ENCODE peak calls at places on chromosome 19, in eight cellular contexts. Q, C, U, R, D, O, J and G are unnamed samples.

GRCh38 chr19:33214621-33215020 is 11.0 kb downstream of the SLC7A10 start:
- DNase-seq in Q (no peak), C (no peak), U (no peak), R (no peak), D (no peak), O (peak; percentile 4), J (no peak), G (peak; percentile 0)

GRCh38 chr19:55179570-55180484 is at the start of gene SYT5:
- DNase-seq in Q (no peak), C (peak; percentile 20), U (peak; percentile 32), R (no peak), D (no peak), O (peak; percentile 64), J (peak; percentile 45), G (no peak)

GRCh38 chr19:410243-410781 is 1.4 kb upstream of the C2CD4C start:
- DNase-seq in Q (no peak), C (no peak), U (no peak), R (no peak), D (peak; percentile 60), O (no peak), J (no peak), G (no peak)

GRCh38 chr19:46320559-46320958 is 23.7 kb downstream of the HIF3A start:
- DNase-seq in Q (no peak), C (no peak), U (no peak), R (no peak), D (no peak), O (no peak), J (no peak), G (no peak)

GRCh38 chr19:30228726-30229523 is 143.3 kb upstream of the ZNF536 start:
- DNase-seq in Q (no peak), C (no peak), U (no peak), R (no peak), D (no peak), O (no peak), J (no peak), G (no peak)

GRCh38 chr19:43667524-43668405 is 2.2 kb downstream of the PLAUR start:
- DNase-seq in Q (peak; percentile 57), C (peak; percentile 32), U (peak; percentile 7), R (no peak), D (peak; percentile 69), O (no peak), J (no peak), G (peak; percentile 52)

GRCh38 chr19:17328517-17329060 is 6.1 kb downstream of the ANO8 start:
- DNase-seq in Q (no peak), C (no peak), U (peak; percentile 39), R (peak; percentile 39), D (no peak), O (no peak), J (no peak), G (no peak)

GRCh38 chr19:13825489-13826475 is 30.5 kb downstream of the ZSWIM4 start:
- DNase-seq in Q (no peak), C (no peak), U (no peak), R (no peak), D (peak; percentile 68), O (peak; percentile 49), J (no peak), G (no peak)

GRCh38 chr19:30882411-30883005 is 466.7 kb downstream of the TSHZ3 start:
- DNase-seq in Q (no peak), C (no peak), U (no peak), R (no peak), D (no peak), O (no peak), J (no peak), G (no peak)

GRCh38 chr19:6519289-6519688 is 11.5 kb upstream of the TNFSF9 start:
- DNase-seq in Q (no peak), C (no peak), U (no peak), R (no peak), D (no peak), O (peak; percentile 96), J (no peak), G (no peak)

GRCh38 chr19:29378126-29378525 is 147.7 kb upstream of the VSTM2B start:
- DNase-seq in Q (peak; percentile 8), C (no peak), U (no peak), R (no peak), D (peak; percentile 24), O (no peak), J (no peak), G (no peak)

GRCh38 chr19:37995346-37995745 is 88.3 kb downstream of the SIPA1L3 start:
- DNase-seq in Q (no peak), C (no peak), U (no peak), R (no peak), D (no peak), O (no peak), J (no peak), G (no peak)

GRCh38 chr19:52734340-52734892 is 428 bp downstream of the ZNF611 start:
- DNase-seq in Q (no peak), C (peak; percentile 20), U (no peak), R (no peak), D (no peak), O (no peak), J (no peak), G (no peak)

GRCh38 chr19:28731113-28731512 is 481.8 kb downstream of the UQCRFS1 start:
- DNase-seq in Q (no peak), C (no peak), U (no peak), R (no peak), D (no peak), O (no peak), J (no peak), G (no peak)

GRCh38 chr19:14786421-14786851 is 8.1 kb upstream of the ADGRE2 start:
- DNase-seq in Q (peak; percentile 63), C (no peak), U (no peak), R (no peak), D (no peak), O (peak; percentile 42), J (no peak), G (peak; percentile 43)

GRCh38 chr19:16260794-16261161 is 63.1 kb downstream of the AP1M1 start:
- DNase-seq in Q (no peak), C (no peak), U (no peak), R (no peak), D (no peak), O (no peak), J (no peak), G (no peak)
- H3K27me3 ChIP-seq in Q (no peaks in the 10 kb centered on the region), C (no peaks in the 10 kb centered on the region), U (no peaks in the 10 kb centered on the region), R (no peaks in the 10 kb centered on the region), D (no peaks in the 10 kb centered on the region), O (no peaks in the 10 kb centered on the region), J (no peaks in the 10 kb centered on the region), G (peaks cover 9% of the 10 kb centered on the region)

GRCh38 chr19:18502236-18502632 is 19.6 kb downstream of the ELL start:
- DNase-seq in Q (no peak), C (no peak), U (no peak), R (no peak), D (no peak), O (no peak), J (no peak), G (no peak)

GRCh38 chr19:18500376-18500775 is 21.5 kb downstream of the ELL start:
- DNase-seq in Q (no peak), C (no peak), U (no peak), R (no peak), D (no peak), O (no peak), J (no peak), G (no peak)

GRCh38 chr19:18501351-18501750 is 20.5 kb downstream of the ELL start:
- DNase-seq in Q (no peak), C (no peak), U (no peak), R (no peak), D (no peak), O (no peak), J (no peak), G (no peak)

GRCh38 chr19:18501832-18502231 is 20.0 kb downstream of the ELL start:
- DNase-seq in Q (peak; percentile 67), C (no peak), U (no peak), R (no peak), D (peak; percentile 85), O (no peak), J (no peak), G (no peak)

DNA sequence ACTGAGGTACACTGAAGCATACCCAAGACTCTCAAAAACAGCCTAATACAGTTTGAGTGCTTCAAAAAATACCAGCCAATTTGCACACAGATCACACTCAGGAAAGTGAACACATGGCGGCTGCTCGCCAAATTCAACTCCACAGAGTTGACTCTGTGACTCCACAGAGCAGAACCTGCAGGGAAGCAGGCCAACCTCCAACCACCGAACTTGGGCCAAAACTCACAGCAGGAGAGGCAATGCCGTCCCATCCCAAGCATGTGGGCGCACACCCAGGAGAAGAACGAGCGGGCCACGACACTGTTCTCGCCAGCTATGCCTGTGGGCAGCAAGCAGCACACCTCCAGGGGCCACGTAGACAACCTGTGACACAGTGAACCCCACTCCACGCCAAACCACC is 21.1 kb downstream of the ELL start:
- DNase-seq in Q (peak; percentile 61), C (peak; percentile 74), U (no peak), R (no peak), D (peak; percentile 90), O (no peak), J (no peak), G (no peak)
- H3K4me1 ChIP-seq in Q (peaks cover 98% of the 10 kb centered on the region), C (peaks cover 35% of the 10 kb centered on the region), U (peaks cover 52% of the 10 kb centered on the region), R (peaks cover 48% of the 10 kb centered on the region), D (peaks cover 43% of the 10 kb centered on the region), O (peaks cover 28% of the 10 kb centered on the region), J (peaks cover 83% of the 10 kb centered on the region), G (peaks cover 47% of the 10 kb centered on the region)

GRCh38 chr19:1429750-1430149 is 8.4 kb upstream of the RPS15 start:
- DNase-seq in Q (no peak), C (no peak), U (no peak), R (no peak), D (no peak), O (no peak), J (no peak), G (no peak)
- H3K27ac ChIP-seq in Q (no peak overlapping the region), C (no peak overlapping the region), U (no peak overlapping the region), R (peak overlapping the region; percentile 24), D (no peak overlapping the region), O (no peak overlapping the region), J (no peak overlapping the region), G (no peak overlapping the region)

GRCh38 chr19:50640368-50640767 is 687 bp upstream of the SYT3 start:
- DNase-seq in Q (no peak), C (no peak), U (no peak), R (no peak), D (no peak), O (no peak), J (no peak), G (no peak)
- H3K27me3 ChIP-seq in Q (peaks cover 61% of the 10 kb centered on the region), C (no peaks in the 10 kb centered on the region), U (peaks cover 16% of the 10 kb centered on the region), R (no peaks in the 10 kb centered on the region), D (no peaks in the 10 kb centered on the region), O (peaks cover 73% of the 10 kb centered on the region), J (peaks cover 4% of the 10 kb centered on the region), G (peaks cover 22% of the 10 kb centered on the region)

DNA sequence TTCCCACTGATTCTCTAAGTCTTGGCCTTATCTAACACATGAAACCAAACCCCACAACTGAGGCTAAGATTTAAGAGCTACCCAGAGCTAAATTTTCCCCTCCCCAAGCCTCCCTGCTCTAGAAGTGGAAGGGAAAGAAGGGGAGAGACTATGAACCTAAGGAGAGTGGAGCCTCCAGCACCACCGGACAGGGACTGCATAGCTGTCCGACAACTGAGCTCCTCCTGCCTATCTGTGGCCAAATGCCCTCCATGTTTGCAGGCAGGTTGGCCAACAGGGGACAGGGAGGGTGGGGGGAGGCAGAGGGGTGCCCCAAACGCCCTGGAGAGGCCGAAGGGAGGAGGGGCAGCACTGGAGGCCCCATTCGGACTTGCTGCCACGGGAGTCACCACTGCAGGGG is 6.0 kb upstream of the NAPA start:
- DNase-seq in Q (no peak), C (no peak), U (no peak), R (no peak), D (no peak), O (no peak), J (no peak), G (no peak)
- H3K4me1 ChIP-seq in Q (peaks cover 4% of the 10 kb centered on the region), C (peaks cover 4% of the 10 kb centered on the region), U (peaks cover 4% of the 10 kb centered on the region), R (no peaks in the 10 kb centered on the region), D (no peaks in the 10 kb centered on the region), O (peaks cover 3% of the 10 kb centered on the region), J (peaks cover 52% of the 10 kb centered on the region), G (peaks cover 22% of the 10 kb centered on the region)

GRCh38 chr19:40191836-40192646 is 815 bp downstream of the MAP3K10 start:
- DNase-seq in Q (peak; percentile 58), C (peak; percentile 21), U (peak; percentile 22), R (no peak), D (no peak), O (peak; percentile 2), J (no peak), G (peak; percentile 85)
- H3K27ac ChIP-seq in Q (peak overlapping the region; percentile 21), C (no peak overlapping the region), U (no peak overlapping the region), R (peak overlapping the region; percentile 99), D (peak overlapping the region; percentile 99), O (no peak overlapping the region), J (no peak overlapping the region), G (no peak overlapping the region)